ENCODE peak calls at places on chromosomes 4 and X, in nine cellular contexts. One of them, this sample, is unnamed.
A peak's percentile ranks its signal among the peaks of the same experiment; 100 is the strongest.

GRCh38 chr4:15677507-15677988 is 4.1 kb upstream of the FAM200B start:
- DNase-seq in activated CD4-positive, alpha-beta T cell treated with anti-CD3 and anti-CD28 coated beads for 1 hour: no peak
- DNase-seq in left ventricle myocardium inferior: no peak
- DNase-seq in activated CD8-positive, alpha-beta memory T cell treated with anti-CD3 and anti-CD28 coated beads for 1 hour: no peak
- DNase-seq in Ammon's horn: no peak
- DNase-seq in stimulated activated naive CD4-positive, alpha-beta T cell treated with Interleukin-2 at 50 U/mL for 16 hours: no peak
- DNase-seq in left colon: peak; percentile 54
- DNase-seq in lower lobe of right lung: no peak
- DNase-seq in upper lobe of left lung: no peak
- DNase-seq in this sample: no peak

GRCh38 chr4:37815591-37815990 is 10.9 kb upstream of the PGM2 start:
- DNase-seq in activated CD4-positive, alpha-beta T cell treated with anti-CD3 and anti-CD28 coated beads for 1 hour: no peak
- DNase-seq in left ventricle myocardium inferior: no peak
- DNase-seq in activated CD8-positive, alpha-beta memory T cell treated with anti-CD3 and anti-CD28 coated beads for 1 hour: no peak
- DNase-seq in Ammon's horn: no peak
- DNase-seq in stimulated activated naive CD4-positive, alpha-beta T cell treated with Interleukin-2 at 50 U/mL for 16 hours: peak; percentile 1
- DNase-seq in left colon: no peak
- DNase-seq in lower lobe of right lung: no peak
- DNase-seq in upper lobe of left lung: no peak
- DNase-seq in this sample: no peak

GRCh38 chrX:50680990-50681389 is 133.0 kb downstream of the SHROOM4 start:
- DNase-seq in activated CD4-positive, alpha-beta T cell treated with anti-CD3 and anti-CD28 coated beads for 1 hour: no peak
- DNase-seq in left ventricle myocardium inferior: no peak
- DNase-seq in activated CD8-positive, alpha-beta memory T cell treated with anti-CD3 and anti-CD28 coated beads for 1 hour: no peak
- DNase-seq in Ammon's horn: peak; percentile 12
- DNase-seq in stimulated activated naive CD4-positive, alpha-beta T cell treated with Interleukin-2 at 50 U/mL for 16 hours: no peak
- DNase-seq in left colon: no peak
- DNase-seq in lower lobe of right lung: no peak
- DNase-seq in upper lobe of left lung: no peak
- DNase-seq in this sample: no peak

GRCh38 chr4:135418353-135418752 is 1216.8 kb upstream of the PABPC4L start:
- DNase-seq in activated CD4-positive, alpha-beta T cell treated with anti-CD3 and anti-CD28 coated beads for 1 hour: no peak
- DNase-seq in left ventricle myocardium inferior: no peak
- DNase-seq in activated CD8-positive, alpha-beta memory T cell treated with anti-CD3 and anti-CD28 coated beads for 1 hour: no peak
- DNase-seq in Ammon's horn: no peak
- DNase-seq in stimulated activated naive CD4-positive, alpha-beta T cell treated with Interleukin-2 at 50 U/mL for 16 hours: no peak
- DNase-seq in left colon: no peak
- DNase-seq in lower lobe of right lung: no peak
- DNase-seq in upper lobe of left lung: no peak
- DNase-seq in this sample: no peak

GRCh38 chr4:101136373-101137370 is 210.7 kb downstream of the PPP3CA start:
- DNase-seq in activated CD4-positive, alpha-beta T cell treated with anti-CD3 and anti-CD28 coated beads for 1 hour: no peak
- DNase-seq in left ventricle myocardium inferior: no peak
- DNase-seq in activated CD8-positive, alpha-beta memory T cell treated with anti-CD3 and anti-CD28 coated beads for 1 hour: no peak
- DNase-seq in Ammon's horn: no peak
- DNase-seq in stimulated activated naive CD4-positive, alpha-beta T cell treated with Interleukin-2 at 50 U/mL for 16 hours: no peak
- DNase-seq in left colon: no peak
- DNase-seq in lower lobe of right lung: no peak
- DNase-seq in upper lobe of left lung: no peak
- DNase-seq in this sample: no peak

GRCh38 chr4:25020240-25020639 is 10.5 kb downstream of the LGI2 start:
- DNase-seq in activated CD4-positive, alpha-beta T cell treated with anti-CD3 and anti-CD28 coated beads for 1 hour: no peak
- DNase-seq in left ventricle myocardium inferior: no peak
- DNase-seq in activated CD8-positive, alpha-beta memory T cell treated with anti-CD3 and anti-CD28 coated beads for 1 hour: no peak
- DNase-seq in Ammon's horn: no peak
- DNase-seq in stimulated activated naive CD4-positive, alpha-beta T cell treated with Interleukin-2 at 50 U/mL for 16 hours: no peak
- DNase-seq in left colon: no peak
- DNase-seq in lower lobe of right lung: no peak
- DNase-seq in upper lobe of left lung: no peak
- DNase-seq in this sample: no peak

GRCh38 chr4:6393066-6393465 is 79.3 kb downstream of the PPP2R2C start:
- DNase-seq in activated CD4-positive, alpha-beta T cell treated with anti-CD3 and anti-CD28 coated beads for 1 hour: no peak
- DNase-seq in left ventricle myocardium inferior: no peak
- DNase-seq in activated CD8-positive, alpha-beta memory T cell treated with anti-CD3 and anti-CD28 coated beads for 1 hour: no peak
- DNase-seq in Ammon's horn: no peak
- DNase-seq in stimulated activated naive CD4-positive, alpha-beta T cell treated with Interleukin-2 at 50 U/mL for 16 hours: no peak
- DNase-seq in left colon: no peak
- DNase-seq in lower lobe of right lung: no peak
- DNase-seq in upper lobe of left lung: no peak
- DNase-seq in this sample: no peak

GRCh38 chrX:153642313-153642654 is 4.7 kb upstream of the DUSP9 start:
- DNase-seq in activated CD4-positive, alpha-beta T cell treated with anti-CD3 and anti-CD28 coated beads for 1 hour: no peak
- DNase-seq in left ventricle myocardium inferior: no peak
- DNase-seq in activated CD8-positive, alpha-beta memory T cell treated with anti-CD3 and anti-CD28 coated beads for 1 hour: no peak
- DNase-seq in Ammon's horn: no peak
- DNase-seq in stimulated activated naive CD4-positive, alpha-beta T cell treated with Interleukin-2 at 50 U/mL for 16 hours: no peak
- DNase-seq in left colon: no peak
- DNase-seq in lower lobe of right lung: no peak
- DNase-seq in upper lobe of left lung: no peak
- DNase-seq in this sample: peak; percentile 3

GRCh38 chr4:8257854-8258253 is 11.7 kb upstream of the HTRA3 start:
- DNase-seq in activated CD4-positive, alpha-beta T cell treated with anti-CD3 and anti-CD28 coated beads for 1 hour: no peak
- DNase-seq in left ventricle myocardium inferior: no peak
- DNase-seq in activated CD8-positive, alpha-beta memory T cell treated with anti-CD3 and anti-CD28 coated beads for 1 hour: no peak
- DNase-seq in Ammon's horn: no peak
- DNase-seq in stimulated activated naive CD4-positive, alpha-beta T cell treated with Interleukin-2 at 50 U/mL for 16 hours: no peak
- DNase-seq in left colon: no peak
- DNase-seq in lower lobe of right lung: no peak
- DNase-seq in upper lobe of left lung: no peak
- DNase-seq in this sample: no peak

GRCh38 chrX:96182366-96182765 is 502.3 kb upstream of the DIAPH2 start:
- DNase-seq in activated CD4-positive, alpha-beta T cell treated with anti-CD3 and anti-CD28 coated beads for 1 hour: no peak
- DNase-seq in left ventricle myocardium inferior: no peak
- DNase-seq in activated CD8-positive, alpha-beta memory T cell treated with anti-CD3 and anti-CD28 coated beads for 1 hour: no peak
- DNase-seq in Ammon's horn: no peak
- DNase-seq in stimulated activated naive CD4-positive, alpha-beta T cell treated with Interleukin-2 at 50 U/mL for 16 hours: no peak
- DNase-seq in left colon: no peak
- DNase-seq in lower lobe of right lung: no peak
- DNase-seq in upper lobe of left lung: no peak
- DNase-seq in this sample: no peak

GRCh38 chrX:115493015-115493414 is 68.0 kb upstream of the PLS3 start:
- DNase-seq in activated CD4-positive, alpha-beta T cell treated with anti-CD3 and anti-CD28 coated beads for 1 hour: no peak
- DNase-seq in left ventricle myocardium inferior: no peak
- DNase-seq in activated CD8-positive, alpha-beta memory T cell treated with anti-CD3 and anti-CD28 coated beads for 1 hour: no peak
- DNase-seq in Ammon's horn: no peak
- DNase-seq in stimulated activated naive CD4-positive, alpha-beta T cell treated with Interleukin-2 at 50 U/mL for 16 hours: no peak
- DNase-seq in left colon: no peak
- DNase-seq in lower lobe of right lung: no peak
- DNase-seq in upper lobe of left lung: no peak
- DNase-seq in this sample: no peak

GRCh38 chr4:102157984-102158383 is 187.3 kb downstream of the SLC39A8 start:
- DNase-seq in activated CD4-positive, alpha-beta T cell treated with anti-CD3 and anti-CD28 coated beads for 1 hour: no peak
- DNase-seq in left ventricle myocardium inferior: no peak
- DNase-seq in activated CD8-positive, alpha-beta memory T cell treated with anti-CD3 and anti-CD28 coated beads for 1 hour: no peak
- DNase-seq in Ammon's horn: no peak
- DNase-seq in stimulated activated naive CD4-positive, alpha-beta T cell treated with Interleukin-2 at 50 U/mL for 16 hours: no peak
- DNase-seq in left colon: no peak
- DNase-seq in lower lobe of right lung: no peak
- DNase-seq in upper lobe of left lung: no peak
- DNase-seq in this sample: no peak

GRCh38 chrX:14934423-14934822 is 61.2 kb downstream of the MOSPD2 start:
- DNase-seq in activated CD4-positive, alpha-beta T cell treated with anti-CD3 and anti-CD28 coated beads for 1 hour: no peak
- DNase-seq in left ventricle myocardium inferior: no peak
- DNase-seq in activated CD8-positive, alpha-beta memory T cell treated with anti-CD3 and anti-CD28 coated beads for 1 hour: no peak
- DNase-seq in Ammon's horn: no peak
- DNase-seq in stimulated activated naive CD4-positive, alpha-beta T cell treated with Interleukin-2 at 50 U/mL for 16 hours: no peak
- DNase-seq in left colon: no peak
- DNase-seq in lower lobe of right lung: no peak
- DNase-seq in upper lobe of left lung: no peak
- DNase-seq in this sample: no peak

GRCh38 chrX:288561-288991 is 7.4 kb downstream of the PLCXD1 start:
- DNase-seq in activated CD4-positive, alpha-beta T cell treated with anti-CD3 and anti-CD28 coated beads for 1 hour: no peak
- DNase-seq in left ventricle myocardium inferior: no peak
- DNase-seq in activated CD8-positive, alpha-beta memory T cell treated with anti-CD3 and anti-CD28 coated beads for 1 hour: no peak
- DNase-seq in Ammon's horn: no peak
- DNase-seq in stimulated activated naive CD4-positive, alpha-beta T cell treated with Interleukin-2 at 50 U/mL for 16 hours: no peak
- DNase-seq in left colon: no peak
- DNase-seq in lower lobe of right lung: peak; percentile 35
- DNase-seq in upper lobe of left lung: no peak
- DNase-seq in this sample: no peak

GRCh38 chr4:6222761-6223292 is 22.5 kb upstream of the JAKMIP1 start:
- DNase-seq in activated CD4-positive, alpha-beta T cell treated with anti-CD3 and anti-CD28 coated beads for 1 hour: no peak
- DNase-seq in left ventricle myocardium inferior: no peak
- DNase-seq in activated CD8-positive, alpha-beta memory T cell treated with anti-CD3 and anti-CD28 coated beads for 1 hour: no peak
- DNase-seq in Ammon's horn: peak; percentile 73
- DNase-seq in stimulated activated naive CD4-positive, alpha-beta T cell treated with Interleukin-2 at 50 U/mL for 16 hours: no peak
- DNase-seq in left colon: no peak
- DNase-seq in lower lobe of right lung: no peak
- DNase-seq in upper lobe of left lung: no peak
- DNase-seq in this sample: peak; percentile 7

GRCh38 chr4:24640433-24640832 is 56.1 kb upstream of the DHX15 start:
- DNase-seq in activated CD4-positive, alpha-beta T cell treated with anti-CD3 and anti-CD28 coated beads for 1 hour: no peak
- DNase-seq in left ventricle myocardium inferior: no peak
- DNase-seq in activated CD8-positive, alpha-beta memory T cell treated with anti-CD3 and anti-CD28 coated beads for 1 hour: no peak
- DNase-seq in Ammon's horn: no peak
- DNase-seq in stimulated activated naive CD4-positive, alpha-beta T cell treated with Interleukin-2 at 50 U/mL for 16 hours: no peak
- DNase-seq in left colon: peak; percentile 37
- DNase-seq in lower lobe of right lung: no peak
- DNase-seq in upper lobe of left lung: no peak
- DNase-seq in this sample: no peak

GRCh38 chrX:100410083-100410590 is at the start of gene PCDH19:
- DNase-seq in activated CD4-positive, alpha-beta T cell treated with anti-CD3 and anti-CD28 coated beads for 1 hour: peak; percentile 10
- DNase-seq in left ventricle myocardium inferior: peak; percentile 45
- DNase-seq in activated CD8-positive, alpha-beta memory T cell treated with anti-CD3 and anti-CD28 coated beads for 1 hour: no peak
- DNase-seq in Ammon's horn: peak; percentile 55
- DNase-seq in stimulated activated naive CD4-positive, alpha-beta T cell treated with Interleukin-2 at 50 U/mL for 16 hours: peak; percentile 9
- DNase-seq in left colon: peak; percentile 39
- DNase-seq in lower lobe of right lung: peak; percentile 52
- DNase-seq in upper lobe of left lung: peak; percentile 87
- DNase-seq in this sample: peak; percentile 58

GRCh38 chr4:147327322-147327721 is 153.6 kb upstream of the EDNRA start:
- DNase-seq in activated CD4-positive, alpha-beta T cell treated with anti-CD3 and anti-CD28 coated beads for 1 hour: no peak
- DNase-seq in left ventricle myocardium inferior: no peak
- DNase-seq in activated CD8-positive, alpha-beta memory T cell treated with anti-CD3 and anti-CD28 coated beads for 1 hour: no peak
- DNase-seq in Ammon's horn: no peak
- DNase-seq in stimulated activated naive CD4-positive, alpha-beta T cell treated with Interleukin-2 at 50 U/mL for 16 hours: no peak
- DNase-seq in left colon: no peak
- DNase-seq in lower lobe of right lung: no peak
- DNase-seq in upper lobe of left lung: no peak
- DNase-seq in this sample: no peak

GRCh38 chrX:28787206-28787605 is 200.0 kb downstream of the IL1RAPL1 start:
- DNase-seq in activated CD4-positive, alpha-beta T cell treated with anti-CD3 and anti-CD28 coated beads for 1 hour: no peak
- DNase-seq in left ventricle myocardium inferior: no peak
- DNase-seq in activated CD8-positive, alpha-beta memory T cell treated with anti-CD3 and anti-CD28 coated beads for 1 hour: no peak
- DNase-seq in Ammon's horn: no peak
- DNase-seq in stimulated activated naive CD4-positive, alpha-beta T cell treated with Interleukin-2 at 50 U/mL for 16 hours: no peak
- DNase-seq in left colon: no peak
- DNase-seq in lower lobe of right lung: no peak
- DNase-seq in upper lobe of left lung: no peak
- DNase-seq in this sample: no peak

GRCh38 chr4:85639946-85640345 is 165.0 kb downstream of the ARHGAP24 start:
- DNase-seq in activated CD4-positive, alpha-beta T cell treated with anti-CD3 and anti-CD28 coated beads for 1 hour: no peak
- DNase-seq in left ventricle myocardium inferior: no peak
- DNase-seq in activated CD8-positive, alpha-beta memory T cell treated with anti-CD3 and anti-CD28 coated beads for 1 hour: no peak
- DNase-seq in Ammon's horn: no peak
- DNase-seq in stimulated activated naive CD4-positive, alpha-beta T cell treated with Interleukin-2 at 50 U/mL for 16 hours: no peak
- DNase-seq in left colon: no peak
- DNase-seq in lower lobe of right lung: no peak
- DNase-seq in upper lobe of left lung: no peak
- DNase-seq in this sample: no peak

GRCh38 chr4:6372649-6373525 is 99.5 kb downstream of the PPP2R2C start:
- DNase-seq in activated CD4-positive, alpha-beta T cell treated with anti-CD3 and anti-CD28 coated beads for 1 hour: no peak
- DNase-seq in left ventricle myocardium inferior: peak; percentile 2
- DNase-seq in activated CD8-positive, alpha-beta memory T cell treated with anti-CD3 and anti-CD28 coated beads for 1 hour: no peak
- DNase-seq in Ammon's horn: peak; percentile 50
- DNase-seq in stimulated activated naive CD4-positive, alpha-beta T cell treated with Interleukin-2 at 50 U/mL for 16 hours: no peak
- DNase-seq in left colon: no peak
- DNase-seq in lower lobe of right lung: no peak
- DNase-seq in upper lobe of left lung: no peak
- DNase-seq in this sample: peak; percentile 20

GRCh38 chrX:107207089-107207488 is 678 bp downstream of the DNAAF6 start:
- DNase-seq in activated CD4-positive, alpha-beta T cell treated with anti-CD3 and anti-CD28 coated beads for 1 hour: no peak
- DNase-seq in left ventricle myocardium inferior: no peak
- DNase-seq in activated CD8-positive, alpha-beta memory T cell treated with anti-CD3 and anti-CD28 coated beads for 1 hour: no peak
- DNase-seq in Ammon's horn: no peak
- DNase-seq in stimulated activated naive CD4-positive, alpha-beta T cell treated with Interleukin-2 at 50 U/mL for 16 hours: no peak
- DNase-seq in left colon: no peak
- DNase-seq in lower lobe of right lung: no peak
- DNase-seq in upper lobe of left lung: no peak
- DNase-seq in this sample: no peak

GRCh38 chrX:2837961-2838360 is 9.2 kb downstream of the GYG2 start:
- DNase-seq in activated CD4-positive, alpha-beta T cell treated with anti-CD3 and anti-CD28 coated beads for 1 hour: no peak
- DNase-seq in left ventricle myocardium inferior: no peak
- DNase-seq in activated CD8-positive, alpha-beta memory T cell treated with anti-CD3 and anti-CD28 coated beads for 1 hour: no peak
- DNase-seq in Ammon's horn: no peak
- DNase-seq in stimulated activated naive CD4-positive, alpha-beta T cell treated with Interleukin-2 at 50 U/mL for 16 hours: no peak
- DNase-seq in left colon: no peak
- DNase-seq in lower lobe of right lung: no peak
- DNase-seq in upper lobe of left lung: no peak
- DNase-seq in this sample: no peak

GRCh38 chr4:41881931-41882621 is 53.2 kb upstream of the TMEM33 start:
- DNase-seq in activated CD4-positive, alpha-beta T cell treated with anti-CD3 and anti-CD28 coated beads for 1 hour: no peak
- DNase-seq in left ventricle myocardium inferior: no peak
- DNase-seq in activated CD8-positive, alpha-beta memory T cell treated with anti-CD3 and anti-CD28 coated beads for 1 hour: no peak
- DNase-seq in Ammon's horn: no peak
- DNase-seq in stimulated activated naive CD4-positive, alpha-beta T cell treated with Interleukin-2 at 50 U/mL for 16 hours: no peak
- DNase-seq in left colon: no peak
- DNase-seq in lower lobe of right lung: no peak
- DNase-seq in upper lobe of left lung: peak; percentile 81
- DNase-seq in this sample: no peak

GRCh38 chr4:7472443-7473013 is 37.8 kb upstream of the PSAPL1 start:
- DNase-seq in activated CD4-positive, alpha-beta T cell treated with anti-CD3 and anti-CD28 coated beads for 1 hour: no peak
- DNase-seq in left ventricle myocardium inferior: no peak
- DNase-seq in activated CD8-positive, alpha-beta memory T cell treated with anti-CD3 and anti-CD28 coated beads for 1 hour: no peak
- DNase-seq in Ammon's horn: no peak
- DNase-seq in stimulated activated naive CD4-positive, alpha-beta T cell treated with Interleukin-2 at 50 U/mL for 16 hours: no peak
- DNase-seq in left colon: no peak
- DNase-seq in lower lobe of right lung: no peak
- DNase-seq in upper lobe of left lung: no peak
- DNase-seq in this sample: no peak

GRCh38 chr4:34158883-34159282 is 2085.4 kb downstream of the ARAP2 start:
- DNase-seq in activated CD4-positive, alpha-beta T cell treated with anti-CD3 and anti-CD28 coated beads for 1 hour: no peak
- DNase-seq in left ventricle myocardium inferior: no peak
- DNase-seq in activated CD8-positive, alpha-beta memory T cell treated with anti-CD3 and anti-CD28 coated beads for 1 hour: no peak
- DNase-seq in Ammon's horn: no peak
- DNase-seq in stimulated activated naive CD4-positive, alpha-beta T cell treated with Interleukin-2 at 50 U/mL for 16 hours: no peak
- DNase-seq in left colon: no peak
- DNase-seq in lower lobe of right lung: no peak
- DNase-seq in upper lobe of left lung: no peak
- DNase-seq in this sample: no peak

GRCh38 chrX:94721386-94721785 is 1047.4 kb downstream of the FAM133A start:
- DNase-seq in activated CD4-positive, alpha-beta T cell treated with anti-CD3 and anti-CD28 coated beads for 1 hour: no peak
- DNase-seq in left ventricle myocardium inferior: no peak
- DNase-seq in activated CD8-positive, alpha-beta memory T cell treated with anti-CD3 and anti-CD28 coated beads for 1 hour: no peak
- DNase-seq in Ammon's horn: no peak
- DNase-seq in stimulated activated naive CD4-positive, alpha-beta T cell treated with Interleukin-2 at 50 U/mL for 16 hours: no peak
- DNase-seq in left colon: no peak
- DNase-seq in lower lobe of right lung: no peak
- DNase-seq in upper lobe of left lung: no peak
- DNase-seq in this sample: no peak

GRCh38 chr4:175253184-175253902 is 335.2 kb downstream of the ADAM29 start:
- DNase-seq in activated CD4-positive, alpha-beta T cell treated with anti-CD3 and anti-CD28 coated beads for 1 hour: no peak
- DNase-seq in left ventricle myocardium inferior: no peak
- DNase-seq in activated CD8-positive, alpha-beta memory T cell treated with anti-CD3 and anti-CD28 coated beads for 1 hour: no peak
- DNase-seq in Ammon's horn: no peak
- DNase-seq in stimulated activated naive CD4-positive, alpha-beta T cell treated with Interleukin-2 at 50 U/mL for 16 hours: no peak
- DNase-seq in left colon: no peak
- DNase-seq in lower lobe of right lung: no peak
- DNase-seq in upper lobe of left lung: peak; percentile 27
- DNase-seq in this sample: no peak

GRCh38 chr4:173434226-173434625 is 35.3 kb upstream of the SCRG1 start:
- DNase-seq in activated CD4-positive, alpha-beta T cell treated with anti-CD3 and anti-CD28 coated beads for 1 hour: no peak
- DNase-seq in left ventricle myocardium inferior: no peak
- DNase-seq in activated CD8-positive, alpha-beta memory T cell treated with anti-CD3 and anti-CD28 coated beads for 1 hour: no peak
- DNase-seq in Ammon's horn: no peak
- DNase-seq in stimulated activated naive CD4-positive, alpha-beta T cell treated with Interleukin-2 at 50 U/mL for 16 hours: no peak
- DNase-seq in left colon: no peak
- DNase-seq in lower lobe of right lung: no peak
- DNase-seq in upper lobe of left lung: no peak
- DNase-seq in this sample: no peak

GRCh38 chr4:8316251-8316771 is 46.8 kb downstream of the HTRA3 start:
- DNase-seq in activated CD4-positive, alpha-beta T cell treated with anti-CD3 and anti-CD28 coated beads for 1 hour: peak; percentile 4
- DNase-seq in left ventricle myocardium inferior: no peak
- DNase-seq in activated CD8-positive, alpha-beta memory T cell treated with anti-CD3 and anti-CD28 coated beads for 1 hour: no peak
- DNase-seq in Ammon's horn: no peak
- DNase-seq in stimulated activated naive CD4-positive, alpha-beta T cell treated with Interleukin-2 at 50 U/mL for 16 hours: no peak
- DNase-seq in left colon: no peak
- DNase-seq in lower lobe of right lung: no peak
- DNase-seq in upper lobe of left lung: no peak
- DNase-seq in this sample: no peak

GRCh38 chr4:114694770-114695169 is 96.2 kb downstream of the UGT8 start:
- DNase-seq in activated CD4-positive, alpha-beta T cell treated with anti-CD3 and anti-CD28 coated beads for 1 hour: no peak
- DNase-seq in left ventricle myocardium inferior: no peak
- DNase-seq in activated CD8-positive, alpha-beta memory T cell treated with anti-CD3 and anti-CD28 coated beads for 1 hour: no peak
- DNase-seq in Ammon's horn: peak; percentile 58
- DNase-seq in stimulated activated naive CD4-positive, alpha-beta T cell treated with Interleukin-2 at 50 U/mL for 16 hours: no peak
- DNase-seq in left colon: no peak
- DNase-seq in lower lobe of right lung: no peak
- DNase-seq in upper lobe of left lung: no peak
- DNase-seq in this sample: peak; percentile 25